ENCODE peak calls at places on chromosomes 4 and X, in five cellular contexts. X, C, T, O and E are unnamed samples.

GRCh38 chrX:123917069-123917468 is 44.4 kb upstream of the STAG2 start:
- DNase-seq in X (no peak), T (no peak), C (no peak), O (no peak), E (no peak)

GRCh38 chrX:65635371-65635770 is 32.1 kb upstream of the MSN start:
- DNase-seq in C (no peak), T (no peak), X (no peak), O (peak; percentile 17), E (no peak)

GRCh38 chrX:107496786-107497185 is 47.3 kb downstream of the FRMPD3 start:
- DNase-seq in C (no peak), O (no peak), T (no peak), X (no peak), E (no peak)

GRCh38 chr4:105197777-105198176 is 51.1 kb downstream of the TET2 start:
- DNase-seq in C (no peak), T (no peak), X (no peak), O (no peak), E (no peak)

GRCh38 chrX:146433771-146434170 is 375.8 kb upstream of the CXorf51B start:
- DNase-seq in X (no peak), O (no peak), C (no peak), T (no peak), E (no peak)

GRCh38 chrX:130174051-130174704 is 2.4 kb downstream of the RAB33A start:
- DNase-seq in C (peak; percentile 82), T (no peak), X (no peak), O (peak; percentile 70), E (no peak)

GRCh38 chr4:20687894-20688293 is 12.4 kb upstream of the PACRGL start:
- DNase-seq in O (peak; percentile 36), T (no peak), C (no peak), X (no peak), E (no peak)

GRCh38 chrX:148784859-148785655 is 284.6 kb downstream of the AFF2 start:
- DNase-seq in C (no peak), O (no peak), X (peak; percentile 11), T (no peak), E (no peak)

GRCh38 chr4:64713256-64713840 is 304.1 kb upstream of the TECRL start:
- DNase-seq in C (no peak), O (no peak), X (no peak), T (peak; percentile 3), E (peak; percentile 9)

GRCh38 chrX:37787353-37787869 is 7.6 kb downstream of the CYBB start:
- DNase-seq in C (no peak), X (no peak), T (no peak), O (no peak), E (no peak)

GRCh38 chr4:55865228-55865806 is 11.9 kb downstream of the EXOC1 start:
- DNase-seq in O (peak; percentile 18), T (peak; percentile 16), X (no peak), C (no peak), E (no peak)

GRCh38 chrX:149205937-149206336 is 299.2 kb downstream of the IDS start:
- DNase-seq in O (no peak), T (no peak), X (no peak), C (no peak), E (no peak)

GRCh38 chrX:1558761-1559468 is 21.9 kb upstream of the P2RY8 start:
- DNase-seq in C (no peak), X (no peak), T (no peak), O (no peak), E (no peak)

GRCh38 chr4:112069110-112069509 is 76.1 kb upstream of the FAM241A start:
- DNase-seq in C (no peak), X (no peak), T (no peak), O (no peak), E (no peak)

GRCh38 chrX:124433186-124433585 is 86.8 kb downstream of the SH2D1A start:
- DNase-seq in T (no peak), X (no peak), O (no peak), C (no peak), E (no peak)

GRCh38 chrX:131816551-131817136 is 206.5 kb upstream of the STK26 start:
- DNase-seq in X (no peak), C (peak; percentile 55), T (peak; percentile 5), O (no peak), E (no peak)
- TF ChIP-seq CTCF in X (no peak), C (no peak), T (no peak), O (peak; percentile 1), E (no peak)

DNA sequence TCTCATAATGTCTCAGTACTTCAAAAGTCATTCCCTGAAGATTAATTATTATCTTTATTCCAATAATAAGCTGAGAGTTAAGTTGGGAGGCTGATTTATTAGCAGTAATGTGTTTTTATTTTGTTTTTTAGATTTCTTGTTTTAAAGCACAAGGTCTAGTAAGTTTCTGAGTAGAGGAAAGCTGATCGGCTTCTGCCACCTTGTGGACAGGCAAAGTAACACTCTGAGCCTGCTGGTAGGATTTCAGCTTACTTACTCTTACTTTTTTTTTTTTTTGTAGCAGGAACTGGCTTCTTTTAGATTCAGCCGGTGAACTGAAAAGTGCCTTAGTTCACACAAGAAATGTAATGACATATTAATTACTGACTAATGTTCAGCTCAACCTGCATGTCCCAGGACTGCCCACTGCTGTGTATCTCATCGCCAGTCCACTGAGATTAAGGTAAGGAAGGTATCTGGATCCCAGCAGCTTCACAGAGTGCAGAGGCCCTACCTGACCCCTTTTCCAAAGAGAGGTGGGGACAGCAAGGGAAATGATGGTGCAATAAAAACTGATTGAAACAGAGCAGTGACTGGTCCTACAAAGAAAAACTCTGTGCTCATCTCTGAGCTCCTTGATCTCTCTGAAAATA is 126.5 kb downstream of the ADGRA3 start:
- DNase-seq in O (peak; percentile 33), T (peak; percentile 44), C (no peak), X (peak; percentile 57), E (peak; percentile 55)
- TF ChIP-seq CTCF in O (peak; percentile 85), T (peak; percentile 84), C (peak; percentile 75), X (peak; percentile 61), E (peak; percentile 79)

DNA sequence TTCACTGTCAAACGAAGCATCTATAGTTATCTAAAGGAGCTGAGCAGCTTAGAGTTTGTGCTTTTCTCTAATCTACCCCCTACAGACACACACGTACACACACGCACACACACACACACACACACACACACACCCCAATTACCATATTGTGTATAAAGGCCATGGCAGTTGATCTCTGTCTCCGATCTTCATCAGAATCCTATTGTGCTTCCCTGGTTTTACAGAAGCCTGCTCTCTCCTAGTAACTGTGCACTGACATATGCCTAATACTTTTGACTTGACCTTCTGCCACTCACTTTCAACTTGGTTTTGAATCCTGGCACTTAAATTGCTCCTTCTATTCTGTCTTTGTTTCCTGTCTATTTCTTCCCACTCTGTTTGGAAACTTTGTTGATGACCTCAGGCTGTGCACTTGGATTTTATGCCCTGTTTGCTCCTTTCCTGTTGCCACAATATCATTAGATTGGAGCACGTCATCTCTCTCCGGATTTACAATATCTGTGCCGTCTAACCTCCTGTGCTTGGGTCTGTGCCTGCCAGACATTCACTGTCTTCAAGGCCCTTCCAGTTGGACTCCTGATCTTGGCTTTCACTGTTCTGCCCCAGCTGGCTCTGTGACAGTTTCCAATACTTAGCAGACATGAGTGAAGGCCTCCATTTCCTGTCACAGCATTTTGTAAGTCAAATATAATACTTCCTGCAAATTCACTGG is 928.1 kb downstream of the FAT4 start:
- DNase-seq in T (no peak), X (no peak), C (no peak), O (no peak), E (no peak)
- TF ChIP-seq CTCF in T (no peak), X (no peak), C (no peak), O (no peak), E (no peak)

DNA sequence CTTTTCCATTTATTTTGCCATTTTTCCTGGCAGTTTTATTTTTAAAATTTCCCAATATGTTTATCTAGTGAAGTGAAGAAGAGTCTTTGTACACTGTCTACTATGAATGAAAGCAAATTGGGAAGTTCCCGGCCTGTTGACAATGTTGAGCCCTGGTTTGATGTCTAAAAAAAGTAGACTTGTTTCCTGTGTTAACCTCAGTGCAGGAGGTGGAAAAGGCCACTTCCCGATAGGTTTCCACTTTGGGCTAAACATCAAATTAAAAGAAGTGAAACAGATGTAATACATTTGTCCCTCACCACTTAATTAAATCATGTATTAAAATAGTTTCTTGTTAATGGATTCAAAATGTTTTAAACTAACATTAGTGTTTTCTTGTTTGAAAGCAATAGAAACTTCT is 30.0 kb downstream of the BBS12 start:
- DNase-seq in T (no peak), X (no peak), C (no peak), O (no peak), E (no peak)
- TF ChIP-seq CTCF in T (no peak), X (no peak), C (no peak), O (no peak), E (no peak)

DNA sequence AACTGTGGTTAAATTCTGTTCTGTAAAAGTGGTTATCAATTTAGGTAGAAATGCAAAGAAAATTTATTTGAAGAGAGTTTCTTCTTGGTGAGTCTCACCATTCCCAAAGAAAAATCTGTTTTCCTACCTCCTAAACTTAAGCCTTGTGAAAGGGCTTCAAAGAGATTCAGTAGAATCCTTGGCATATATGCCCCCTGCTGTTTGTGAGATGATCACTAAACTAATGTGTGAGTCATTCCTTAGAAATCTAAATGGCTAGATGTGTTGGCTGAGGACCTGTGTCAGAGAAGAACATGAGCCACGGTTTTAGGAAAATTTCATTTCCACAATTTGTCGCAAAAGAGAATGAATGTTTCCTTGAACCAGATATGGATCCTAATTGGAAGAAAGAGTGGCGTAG is 260.9 kb downstream of the SLC7A11 start:
- DNase-seq in C (no peak), T (peak; percentile 5), O (no peak), X (no peak), E (no peak)
- TF ChIP-seq CTCF in C (no peak), T (no peak), O (peak; percentile 17), X (no peak), E (no peak)

DNA sequence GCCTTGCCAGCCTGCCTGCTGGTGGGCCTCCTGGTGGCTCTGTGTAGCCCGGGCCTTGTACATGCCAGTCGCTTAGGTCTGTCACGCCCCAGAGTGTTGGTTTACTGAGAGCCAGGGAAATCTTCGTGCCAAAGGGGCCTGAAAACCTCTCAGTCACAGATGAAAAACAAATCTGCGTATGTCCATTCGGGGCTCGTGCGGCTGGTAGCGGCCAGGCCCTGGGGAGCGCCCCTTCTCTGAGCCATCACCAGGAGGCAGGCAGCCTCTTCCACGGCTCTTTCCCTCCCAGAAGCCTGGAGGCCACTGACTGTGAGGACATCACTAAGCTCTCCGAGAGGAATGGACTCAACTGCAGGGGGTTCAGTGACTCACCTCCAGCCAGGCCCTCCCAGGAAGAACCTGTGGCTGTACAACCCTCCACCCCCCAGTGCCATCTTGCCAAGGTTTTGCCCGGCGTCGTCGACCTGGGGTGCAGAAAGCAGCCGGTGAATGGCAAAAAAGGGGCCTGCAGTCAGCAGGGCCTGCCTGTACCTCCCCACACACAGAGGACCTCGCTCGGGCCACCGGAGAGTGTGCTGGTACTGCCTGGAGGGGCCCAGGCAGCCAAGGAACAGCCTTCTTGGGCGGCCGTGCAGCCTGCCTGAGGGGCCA is 162.2 kb downstream of the BCOR start:
- DNase-seq in T (no peak), O (no peak), X (no peak), C (peak; percentile 63), E (peak; percentile 5)
- TF ChIP-seq CTCF in T (no peak), O (no peak), X (no peak), C (no peak), E (no peak)